ENCODE peak calls at places on chromosome 9, in seven cellular contexts. H, Y, V, L, I, S and C are unnamed samples.

GRCh38 chr9:113298311-113298710 is 4.9 kb downstream of the RNF183 start:
- DNase-seq in H (no peak), Y (no peak), V (no peak), L (no peak), I (no peak), S (no peak), C (no peak)

GRCh38 chr9:6078382-6079105 is 63.1 kb upstream of the RANBP6 start:
- DNase-seq in H (no peak), Y (no peak), V (no peak), L (no peak), I (no peak), S (no peak), C (no peak)

GRCh38 chr9:105291938-105292337 is 47.5 kb downstream of the SLC44A1 start:
- DNase-seq in H (no peak), Y (no peak), V (no peak), L (no peak), I (no peak), S (no peak), C (no peak)

GRCh38 chr9:2857564-2858198 is 13.8 kb upstream of the PUM3 start:
- DNase-seq in H (peak; percentile 75), Y (peak; percentile 41), V (no peak), L (peak; percentile 71), I (peak; percentile 84), S (peak; percentile 9), C (peak; percentile 83)

GRCh38 chr9:85536076-85536475 is 205.7 kb downstream of the AGTPBP1 start:
- DNase-seq in H (no peak), Y (no peak), V (peak; percentile 60), L (no peak), I (peak; percentile 90), S (no peak), C (peak; percentile 85)

GRCh38 chr9:127366594-127366993 is 30.4 kb upstream of the SLC2A8 start:
- DNase-seq in H (no peak), Y (no peak), V (no peak), L (no peak), I (no peak), S (no peak), C (no peak)

GRCh38 chr9:21728781-21729180 is 73.7 kb upstream of the MTAP start:
- DNase-seq in H (no peak), Y (no peak), V (peak; percentile 69), L (no peak), I (peak; percentile 17), S (no peak), C (peak; percentile 94)

GRCh38 chr9:121123816-121124536 is 49.2 kb downstream of the CNTRL start:
- DNase-seq in H (no peak), Y (no peak), V (no peak), L (no peak), I (no peak), S (no peak), C (no peak)

GRCh38 chr9:90960941-90961340 is 159.3 kb downstream of the SYK start:
- DNase-seq in H (no peak), Y (no peak), V (no peak), L (no peak), I (no peak), S (no peak), C (peak; percentile 54)